ENCODE peak calls at places on chromosomes 12 and 14, in four cellular contexts. F is NCI-H524; O is CD4-positive, CD25-positive, alpha-beta regulatory T cell; R is Panc1. W is an unnamed sample.

GRCh38 chr12:50662121-50662480 is 101.8 kb upstream of the ATF1 start:
- DNase-seq in R (no peak), F (no peak), O (no peak), W (no peak)

GRCh38 chr12:7289743-7290142 is 14.1 kb upstream of the ACSM4 start:
- DNase-seq in O (no peak), R (no peak), F (no peak), W (no peak)

GRCh38 chr12:103313894-103314293 is 181.9 kb downstream of the C12orf42 start:
- DNase-seq in F (no peak), O (no peak), R (no peak), W (no peak)

GRCh38 chr14:104802120-104802912 is 1.4 kb downstream of the ZBTB42 start:
- DNase-seq in O (no peak), R (no peak), F (peak; percentile 22), W (no peak)

GRCh38 chr12:4866288-4866687 is 43.4 kb upstream of the KCNA1 start:
- DNase-seq in R (no peak), F (peak; percentile 6), O (no peak), W (no peak)

GRCh38 chr12:40225984-40226602 is 1.3 kb downstream of the LRRK2 start:
- DNase-seq in O (no peak), F (no peak), R (no peak), W (no peak)

GRCh38 chr12:98296462-98297079 is 218.8 kb upstream of the TMPO start:
- DNase-seq in F (no peak), O (no peak), R (no peak), W (no peak)

GRCh38 chr14:102029956-102030355 is 56.9 kb downstream of the HSP90AA1 start:
- DNase-seq in R (no peak), O (no peak), F (peak; percentile 20), W (no peak)

GRCh38 chr14:65006251-65006721 is 19.6 kb downstream of the FNTB start:
- DNase-seq in R (no peak), F (no peak), O (no peak), W (no peak)

GRCh38 chr12:131102493-131102931 is 148.8 kb downstream of the ADGRD1 start:
- DNase-seq in O (no peak), F (no peak), R (no peak), W (no peak)

GRCh38 chr14:100341301-100342031 is 18.3 kb downstream of the SLC25A47 start:
- DNase-seq in R (no peak), O (no peak), F (no peak), W (no peak)

GRCh38 chr12:46483572-46484395 is 111.2 kb upstream of the SLC38A2 start:
- DNase-seq in R (no peak), F (no peak), O (no peak), W (no peak)

GRCh38 chr12:10957741-10958140 is 18.7 kb upstream of the TAS2R14 start:
- DNase-seq in O (no peak), F (no peak), R (no peak), W (no peak)

GRCh38 chr12:124683330-124683662 is 115.9 kb upstream of the NCOR2 start:
- DNase-seq in O (no peak), R (no peak), F (no peak), W (no peak)

GRCh38 chr12:132634411-132634990 is 15.9 kb downstream of the P2RX2 start:
- DNase-seq in F (no peak), R (no peak), O (no peak), W (no peak)

GRCh38 chr12:57844725-57845477 is 1.6 kb downstream of the CTDSP2 start:
- DNase-seq in F (no peak), R (no peak), O (no peak), W (peak; percentile 90)

GRCh38 chr14:95320076-95320895 is 578 bp upstream of the CLMN start:
- DNase-seq in R (no peak), O (no peak), F (no peak), W (no peak)

GRCh38 chr12:64145226-64145625 is 76.9 kb downstream of the KICS2 start:
- DNase-seq in F (no peak), O (no peak), R (no peak), W (no peak)

GRCh38 chr12:49043856-49044258 is 16.7 kb downstream of the KMT2D start:
- DNase-seq in F (peak; percentile 1), R (no peak), O (peak; percentile 78), W (no peak)

GRCh38 chr12:15532364-15532977 is 210.2 kb downstream of the PTPRO start:
- DNase-seq in R (no peak), F (peak; percentile 56), O (peak; percentile 85), W (no peak)

GRCh38 chr14:24132061-24132685 is 1.7 kb downstream of the FITM1 start:
- DNase-seq in O (peak; percentile 57), F (no peak), R (no peak), W (peak; percentile 81)

GRCh38 chr12:51056242-51056641 is 8.1 kb downstream of the LETMD1 start:
- DNase-seq in R (peak; percentile 24), O (no peak), F (no peak), W (no peak)

W was measured in left lobe of liver.